ENCODE peak calls at places on chromosomes 3 and 15, in nine cellular contexts. One of them, this sample, is unnamed.

GRCh38 chr3:135310317-135310716 is 515.3 kb downstream of the EPHB1 start:
- DNase-seq in heart left ventricle: no peak
- DNase-seq in hypothalamus: no peak
- DNase-seq in NCI-H748 treated with DMSO at 0.1 percent for 48 hours: no peak
- DNase-seq in stimulated activated CD4-positive, alpha-beta T cell treated with anti-CD3 and anti-CD28 coated beads, Interleukin-2, amount 100 ng/mL, for 24 hours: no peak
- DNase-seq in AG20443: no peak
- DNase-seq in NCI-H460: peak
- DNase-seq in T47D: no peak
- DNase-seq in effector memory CD4-positive, alpha-beta T cell: no peak
- DNase-seq in this sample: no peak

GRCh38 chr3:189227249-189227648 is 55.5 kb downstream of the TPRG1 start:
- DNase-seq in heart left ventricle: no peak
- DNase-seq in hypothalamus: no peak
- DNase-seq in NCI-H748 treated with DMSO at 0.1 percent for 48 hours: no peak
- DNase-seq in stimulated activated CD4-positive, alpha-beta T cell treated with anti-CD3 and anti-CD28 coated beads, Interleukin-2, amount 100 ng/mL, for 24 hours: no peak
- DNase-seq in AG20443: no peak
- DNase-seq in NCI-H460: no peak
- DNase-seq in T47D: no peak
- DNase-seq in effector memory CD4-positive, alpha-beta T cell: no peak
- DNase-seq in this sample: no peak

GRCh38 chr3:39144748-39145380 is 8.5 kb downstream of the CSRNP1 start:
- DNase-seq in heart left ventricle: no peak
- DNase-seq in hypothalamus: no peak
- DNase-seq in NCI-H748 treated with DMSO at 0.1 percent for 48 hours: no peak
- DNase-seq in stimulated activated CD4-positive, alpha-beta T cell treated with anti-CD3 and anti-CD28 coated beads, Interleukin-2, amount 100 ng/mL, for 24 hours: no peak
- DNase-seq in AG20443: no peak
- DNase-seq in NCI-H460: no peak
- DNase-seq in T47D: no peak
- DNase-seq in effector memory CD4-positive, alpha-beta T cell: no peak
- DNase-seq in this sample: no peak

GRCh38 chr15:69792823-69793222 is 304.9 kb downstream of the TLE3 start:
- DNase-seq in heart left ventricle: no peak
- DNase-seq in hypothalamus: no peak
- DNase-seq in NCI-H748 treated with DMSO at 0.1 percent for 48 hours: no peak
- DNase-seq in stimulated activated CD4-positive, alpha-beta T cell treated with anti-CD3 and anti-CD28 coated beads, Interleukin-2, amount 100 ng/mL, for 24 hours: no peak
- DNase-seq in AG20443: no peak
- DNase-seq in NCI-H460: no peak
- DNase-seq in T47D: no peak
- DNase-seq in effector memory CD4-positive, alpha-beta T cell: no peak
- DNase-seq in this sample: no peak

GRCh38 chr3:13526626-13526949 is 22.3 kb upstream of the FBLN2 start:
- DNase-seq in heart left ventricle: no peak
- DNase-seq in hypothalamus: no peak
- DNase-seq in NCI-H748 treated with DMSO at 0.1 percent for 48 hours: no peak
- DNase-seq in stimulated activated CD4-positive, alpha-beta T cell treated with anti-CD3 and anti-CD28 coated beads, Interleukin-2, amount 100 ng/mL, for 24 hours: no peak
- DNase-seq in AG20443: no peak
- DNase-seq in NCI-H460: no peak
- DNase-seq in T47D: no peak
- DNase-seq in effector memory CD4-positive, alpha-beta T cell: no peak
- DNase-seq in this sample: no peak

GRCh38 chr3:60698117-60698516 is 553.1 kb downstream of the FHIT start:
- DNase-seq in heart left ventricle: no peak
- DNase-seq in hypothalamus: no peak
- DNase-seq in NCI-H748 treated with DMSO at 0.1 percent for 48 hours: no peak
- DNase-seq in stimulated activated CD4-positive, alpha-beta T cell treated with anti-CD3 and anti-CD28 coated beads, Interleukin-2, amount 100 ng/mL, for 24 hours: no peak
- DNase-seq in AG20443: no peak
- DNase-seq in NCI-H460: no peak
- DNase-seq in T47D: no peak
- DNase-seq in effector memory CD4-positive, alpha-beta T cell: no peak
- DNase-seq in this sample: no peak

GRCh38 chr15:64232400-64232799 is 69.6 kb upstream of the PPIB start:
- DNase-seq in heart left ventricle: no peak
- DNase-seq in hypothalamus: no peak
- DNase-seq in NCI-H748 treated with DMSO at 0.1 percent for 48 hours: no peak
- DNase-seq in stimulated activated CD4-positive, alpha-beta T cell treated with anti-CD3 and anti-CD28 coated beads, Interleukin-2, amount 100 ng/mL, for 24 hours: no peak
- DNase-seq in AG20443: peak
- DNase-seq in NCI-H460: no peak
- DNase-seq in T47D: no peak
- DNase-seq in effector memory CD4-positive, alpha-beta T cell: no peak
- DNase-seq in this sample: no peak

GRCh38 chr15:98292442-98293240 is 332.1 kb downstream of the ARRDC4 start:
- DNase-seq in heart left ventricle: no peak
- DNase-seq in hypothalamus: peak
- DNase-seq in NCI-H748 treated with DMSO at 0.1 percent for 48 hours: peak
- DNase-seq in stimulated activated CD4-positive, alpha-beta T cell treated with anti-CD3 and anti-CD28 coated beads, Interleukin-2, amount 100 ng/mL, for 24 hours: peak
- DNase-seq in AG20443: peak
- DNase-seq in NCI-H460: peak
- DNase-seq in T47D: peak
- DNase-seq in effector memory CD4-positive, alpha-beta T cell: no peak
- DNase-seq in this sample: peak

GRCh38 chr3:160477750-160478149 is 28.2 kb upstream of the TRIM59 start:
- DNase-seq in heart left ventricle: no peak
- DNase-seq in hypothalamus: no peak
- DNase-seq in NCI-H748 treated with DMSO at 0.1 percent for 48 hours: no peak
- DNase-seq in stimulated activated CD4-positive, alpha-beta T cell treated with anti-CD3 and anti-CD28 coated beads, Interleukin-2, amount 100 ng/mL, for 24 hours: no peak
- DNase-seq in AG20443: no peak
- DNase-seq in NCI-H460: no peak
- DNase-seq in T47D: no peak
- DNase-seq in effector memory CD4-positive, alpha-beta T cell: no peak
- DNase-seq in this sample: no peak

GRCh38 chr3:188788621-188789081 is 383.1 kb upstream of the TPRG1 start:
- DNase-seq in heart left ventricle: peak
- DNase-seq in hypothalamus: no peak
- DNase-seq in NCI-H748 treated with DMSO at 0.1 percent for 48 hours: no peak
- DNase-seq in stimulated activated CD4-positive, alpha-beta T cell treated with anti-CD3 and anti-CD28 coated beads, Interleukin-2, amount 100 ng/mL, for 24 hours: peak
- DNase-seq in AG20443: peak
- DNase-seq in NCI-H460: no peak
- DNase-seq in T47D: no peak
- DNase-seq in effector memory CD4-positive, alpha-beta T cell: no peak
- DNase-seq in this sample: no peak

This sample was measured in tibial nerve.